ENCODE peak calls at places on chromosome 1, in ten cellular contexts. D is heart left ventricle, I is breast epithelium, F is A549, H is tibial nerve, E is body of pancreas, L is GM12892, O is GM12891, V is IMR-90, A is adrenal gland. S is an unnamed sample.

GRCh38 chr1:152926091-152926490 is 17.7 kb downstream of the IVL start:
- DNase-seq in V (peak), E (no peak), F (peak), D (no peak), A (no peak), O (no peak), L (no peak), H (no peak), I (no peak), S (no peak)

GRCh38 chr1:42736152-42736551 is 3.9 kb downstream of the CLDN19 start:
- DNase-seq in L (no peak), E (no peak), H (no peak), D (no peak), A (peak), O (no peak), I (no peak), V (no peak), F (peak), S (peak)

GRCh38 chr1:5271264-5271663 is 616.9 kb downstream of the AJAP1 start:
- DNase-seq in E (peak), F (no peak), D (no peak), A (no peak), V (no peak), O (no peak), H (no peak), L (no peak), I (no peak), S (no peak)

GRCh38 chr1:164443836-164444235 is 115.1 kb upstream of the PBX1 start:
- DNase-seq in O (no peak), A (no peak), L (no peak), D (no peak), I (no peak), F (no peak), V (no peak), E (no peak), H (no peak), S (no peak)

GRCh38 chr1:246404078-246404477 is 103.0 kb downstream of the SMYD3 start:
- DNase-seq in V (no peak), E (no peak), A (no peak), D (no peak), F (no peak), H (no peak), O (no peak), I (no peak), L (no peak), S (no peak)

GRCh38 chr1:31431351-31431750 is 18.3 kb downstream of the SERINC2 start:
- DNase-seq in V (no peak), A (peak), D (no peak), F (no peak), O (no peak), E (peak), L (no peak), H (no peak), I (no peak), S (no peak)

GRCh38 chr1:36183309-36183856 is 27.4 kb downstream of the MAP7D1 start:
- DNase-seq in H (no peak), V (no peak), O (no peak), E (no peak), D (no peak), L (no peak), I (no peak), A (no peak), F (no peak), S (no peak)

GRCh38 chr1:25782608-25783201 is 17.3 kb upstream of the SELENON start:
- DNase-seq in D (no peak), I (no peak), H (no peak), A (no peak), E (peak), O (no peak), V (no peak), F (no peak), L (no peak), S (no peak)

GRCh38 chr1:19010995-19011696 is 54.7 kb upstream of the IFFO2 start:
- DNase-seq in A (peak), L (no peak), O (no peak), F (peak), I (peak), D (peak), E (peak), H (peak), V (peak), S (no peak)

GRCh38 chr1:68977211-68977610 is 480.3 kb upstream of the DEPDC1 start:
- DNase-seq in H (no peak), L (no peak), E (no peak), F (no peak), A (no peak), D (no peak), V (no peak), I (no peak), O (no peak), S (no peak)

GRCh38 chr1:215863796-215864195 is 296.7 kb downstream of the KCTD3 start:
- DNase-seq in F (no peak), L (no peak), H (no peak), A (no peak), O (no peak), E (no peak), I (no peak), V (no peak), D (no peak), S (no peak)

DNA sequence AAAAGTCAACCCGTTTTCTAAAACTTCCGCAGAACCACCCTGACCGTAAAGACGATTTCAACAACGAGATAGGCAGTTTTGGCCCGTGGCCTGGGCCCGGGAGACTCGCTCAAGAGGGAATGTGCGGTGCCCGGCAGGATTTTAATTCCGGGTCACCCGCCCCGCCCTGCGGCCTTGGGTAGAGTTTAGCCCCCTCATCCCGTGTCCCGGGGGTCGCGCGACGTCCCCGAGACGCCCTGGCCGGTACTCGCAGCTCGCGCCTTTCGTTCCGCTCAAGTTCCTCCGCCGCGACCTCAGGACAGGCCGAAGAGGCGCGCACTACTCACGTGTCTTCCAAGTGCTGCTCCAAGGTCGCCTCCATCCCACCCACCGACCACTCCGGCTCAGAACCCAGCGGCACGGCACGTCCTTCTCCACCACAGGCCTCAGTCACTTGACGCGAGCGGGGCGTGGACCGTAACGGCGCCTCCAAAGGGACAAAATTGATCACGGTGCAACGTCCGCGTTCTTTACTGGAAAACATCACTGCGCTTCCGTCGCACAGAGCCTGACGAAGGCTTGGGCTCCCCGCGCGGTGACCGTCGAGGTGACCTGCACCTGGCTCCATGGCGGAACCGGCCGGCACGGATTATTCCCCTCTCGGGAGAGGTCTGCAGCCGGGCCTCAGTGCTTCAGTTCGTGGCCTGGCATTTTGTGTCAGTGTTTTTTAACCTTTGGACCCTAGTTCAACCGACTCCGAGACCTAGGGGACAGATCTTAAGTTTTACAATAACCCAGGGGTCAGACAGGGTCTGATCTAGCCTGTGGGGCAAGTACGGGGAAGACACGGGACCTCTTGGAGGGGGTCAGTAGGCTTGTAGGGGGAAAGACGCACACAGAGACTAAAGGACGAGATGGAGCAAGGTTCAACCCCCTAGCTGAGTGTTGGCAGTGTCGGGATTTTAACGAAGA is at the start of gene LAMTOR5:
- DNase-seq in F (peak), D (peak), O (peak), E (peak), L (peak), V (peak), I (peak), A (peak), H (peak), S (peak)
- TF ChIP-seq POLR2A in F (peak), D (peak), O (peak), E (peak), L (peak), V (peak), I (peak), A (peak), H (peak), S (peak)

DNA sequence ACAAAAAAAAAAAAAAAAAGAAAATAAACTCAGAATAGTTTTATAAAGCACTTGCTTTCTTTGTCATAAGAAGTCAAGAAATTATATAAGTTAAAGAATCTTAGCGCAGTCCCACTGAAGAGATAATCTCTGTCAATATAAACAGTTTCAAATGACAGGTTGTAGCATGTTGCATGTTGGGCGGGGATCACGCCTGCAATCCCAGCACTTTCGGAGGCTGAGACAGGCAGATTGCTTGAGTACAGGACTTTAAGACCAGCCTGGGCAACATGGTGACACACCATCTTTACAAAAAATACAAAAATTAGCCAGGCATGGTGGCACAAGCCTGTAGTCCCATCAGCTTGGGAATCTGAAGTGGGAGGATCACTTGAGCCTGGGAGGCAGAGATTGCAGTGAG is 18.4 kb upstream of the INPP5B start:
- DNase-seq in E (no peak), A (no peak), L (no peak), H (no peak), D (no peak), F (no peak), O (no peak), I (no peak), V (no peak), S (no peak)
- TF ChIP-seq POLR2A in E (no peak), A (no peak), L (no peak), H (no peak), D (no peak), F (no peak), O (no peak), I (no peak), V (no peak), S (no peak)

GRCh38 chr1:155984341-155984740 is 6.0 kb upstream of the ARHGEF2 start:
- DNase-seq in H (no peak), A (no peak), F (no peak), D (no peak), I (no peak), O (no peak), L (no peak), E (peak), V (no peak), S (no peak)
- TF ChIP-seq POLR2A in H (no peak), A (no peak), F (no peak), D (no peak), I (no peak), O (no peak), L (no peak), E (no peak), V (no peak), S (no peak)

GRCh38 chr1:93816970-93817738 is 61.9 kb downstream of the DNTTIP2 start:
- DNase-seq in I (no peak), O (no peak), L (no peak), D (no peak), V (peak), E (no peak), F (no peak), H (no peak), A (no peak), S (no peak)
- TF ChIP-seq POLR2A in I (no peak), O (no peak), L (no peak), D (no peak), V (no peak), E (no peak), F (no peak), H (no peak), A (no peak), S (no peak)

GRCh38 chr1:55211909-55212308 is 3.3 kb downstream of the USP24 start:
- DNase-seq in D (no peak), A (no peak), O (no peak), V (no peak), H (no peak), I (no peak), E (no peak), L (no peak), F (no peak), S (peak)
- TF ChIP-seq POLR2A in D (no peak), A (no peak), O (no peak), V (no peak), H (no peak), I (no peak), E (no peak), L (no peak), F (no peak), S (peak)

GRCh38 chr1:229509576-229509975 is 1.4 kb upstream of the NUP133 start:
- DNase-seq in H (no peak), D (no peak), L (no peak), I (no peak), A (no peak), O (no peak), V (peak), F (peak), E (no peak), S (no peak)
- TF ChIP-seq POLR2A in H (no peak), D (no peak), L (no peak), I (no peak), A (no peak), O (no peak), V (no peak), F (no peak), E (no peak), S (no peak)

GRCh38 chr1:61605607-61606321 is 119.2 kb downstream of the TM2D1 start:
- DNase-seq in V (peak), A (no peak), L (no peak), O (no peak), E (no peak), H (no peak), I (no peak), D (no peak), F (no peak), S (no peak)
- TF ChIP-seq POLR2A in V (no peak), A (no peak), L (no peak), O (no peak), E (no peak), H (no peak), I (no peak), D (no peak), F (no peak), S (no peak)

GRCh38 chr1:192575499-192576189 is at the start of gene RGS1:
- DNase-seq in F (no peak), H (no peak), D (no peak), V (no peak), E (peak), L (no peak), A (peak), O (no peak), I (no peak), S (no peak)
- TF ChIP-seq POLR2A in F (no peak), H (peak), D (no peak), V (no peak), E (peak), L (peak), A (peak), O (peak), I (no peak), S (peak)

DNA sequence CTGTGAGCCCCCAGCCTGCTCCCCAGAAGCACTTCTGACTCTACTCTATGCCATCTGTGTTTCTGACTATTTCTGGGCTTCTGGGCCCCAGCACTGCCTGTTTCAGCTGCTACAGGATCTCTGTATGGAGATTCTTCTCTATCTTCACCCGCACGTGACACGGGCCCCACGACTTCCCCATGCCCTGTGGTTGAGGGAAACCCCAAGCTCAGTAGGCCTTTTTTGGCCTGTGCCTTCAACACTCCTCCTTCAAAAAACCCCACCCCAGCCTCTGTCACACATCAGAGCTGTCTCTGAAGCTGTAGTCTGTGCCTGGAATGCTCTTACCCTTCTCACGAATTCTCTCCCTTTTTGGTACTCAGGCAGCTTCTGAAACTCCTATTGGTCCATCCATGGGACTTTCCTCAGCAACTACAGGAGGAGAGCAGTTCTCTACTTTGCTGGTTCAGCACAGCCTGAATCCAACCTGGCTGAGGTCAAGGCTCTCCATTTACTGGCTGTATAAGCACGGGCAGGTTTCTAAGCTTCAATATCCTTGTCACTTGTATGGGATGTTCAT is 2.0 kb upstream of the NID1 start:
- DNase-seq in D (peak), L (peak), E (peak), I (no peak), A (peak), V (no peak), H (peak), F (no peak), O (peak), S (peak)
- TF ChIP-seq POLR2A in D (no peak), L (peak), E (no peak), I (no peak), A (no peak), V (no peak), H (no peak), F (no peak), O (peak), S (no peak)